ENCODE peak calls at places on chromosomes 13 and 19, in nine cellular contexts. Z is K562, E is ovary, A is glutamatergic neuron, W is NCI-H1436, O is NCI-H2081 treated with DMSO at 0.1 percent for 48 hours, B is fibroblast of mammary gland, C is left cardiac atrium, F is stomach. L is an unnamed sample.
A peak's percentile ranks its signal among the peaks of the same experiment; 100 is the strongest.

GRCh38 chr13:32610538-32610937 is 24.3 kb downstream of the PDS5B start:
- DNase-seq in W (no peak), E (no peak), O (no peak), F (no peak), C (no peak), Z (no peak), A (no peak), B (no peak), L (no peak)

GRCh38 chr19:33407716-33408115 is 34.2 kb downstream of the CEBPG start:
- DNase-seq in E (no peak), B (no peak), O (no peak), Z (no peak), A (peak; percentile 15), W (no peak), C (peak; percentile 17), F (no peak), L (no peak)

GRCh38 chr13:76792680-76793334 is 93.4 kb downstream of the KCTD12 start:
- DNase-seq in E (peak; percentile 18), B (peak; percentile 81), C (peak; percentile 23), Z (no peak), W (no peak), A (no peak), O (no peak), F (no peak), L (no peak)

GRCh38 chr13:108227651-108228272 is 9.6 kb downstream of the ABHD13 start:
- DNase-seq in C (no peak), O (no peak), B (peak; percentile 54), A (no peak), W (no peak), E (no peak), F (no peak), Z (peak; percentile 14), L (no peak)

GRCh38 chr19:45161715-45162463 is 1.1 kb upstream of the NKPD1 start:
- DNase-seq in A (peak; percentile 82), B (peak; percentile 28), O (no peak), F (peak; percentile 56), E (peak; percentile 29), C (no peak), W (no peak), Z (peak; percentile 49), L (no peak)

GRCh38 chr19:5281588-5281987 is 59.0 kb downstream of the PTPRS start:
- DNase-seq in A (no peak), O (no peak), W (no peak), Z (no peak), C (peak; percentile 77), E (peak; percentile 61), B (no peak), F (peak; percentile 27), L (peak; percentile 27)

GRCh38 chr13:39789451-39789850 is 134.0 kb downstream of the COG6 start:
- DNase-seq in B (no peak), A (no peak), F (no peak), W (no peak), O (no peak), C (no peak), E (no peak), Z (no peak), L (no peak)

GRCh38 chr13:30744056-30744684 is 8.8 kb downstream of the ALOX5AP start:
- DNase-seq in W (no peak), Z (peak; percentile 11), B (peak; percentile 58), O (no peak), C (peak; percentile 33), F (peak; percentile 56), A (no peak), E (peak; percentile 25), L (peak; percentile 80)

GRCh38 chr13:90055121-90055520 is 1292.4 kb upstream of the MIR17HG start:
- DNase-seq in C (no peak), B (peak; percentile 3), A (no peak), E (no peak), F (no peak), O (no peak), W (no peak), Z (no peak), L (no peak)

GRCh38 chr13:76148374-76148773 is 512.2 kb downstream of the LMO7 start:
- DNase-seq in E (no peak), W (no peak), B (no peak), A (no peak), Z (no peak), F (no peak), C (no peak), O (no peak), L (no peak)

GRCh38 chr19:42206871-42207755 is 10.4 kb downstream of the DEDD2 start:
- DNase-seq in W (no peak), E (no peak), F (no peak), B (peak; percentile 63), C (no peak), O (no peak), A (no peak), Z (peak; percentile 54), L (peak; percentile 54)

GRCh38 chr13:109390391-109390790 is 396.0 kb downstream of the IRS2 start:
- DNase-seq in O (no peak), B (no peak), W (no peak), A (no peak), E (no peak), C (no peak), Z (no peak), F (no peak), L (no peak)

GRCh38 chr13:32932376-32932775 is 83.8 kb upstream of the KL start:
- DNase-seq in Z (no peak), C (no peak), F (no peak), A (no peak), E (no peak), W (no peak), O (no peak), B (peak; percentile 20), L (no peak)

GRCh38 chr13:112781881-112782361 is 92.1 kb downstream of the ATP11A start:
- DNase-seq in A (no peak), B (no peak), F (peak; percentile 25), W (no peak), E (no peak), C (peak; percentile 67), O (no peak), Z (no peak), L (no peak)

GRCh38 chr19:46844067-46844489 is 6.6 kb downstream of the AP2S1 start:
- DNase-seq in A (no peak), E (no peak), W (no peak), F (no peak), O (no peak), C (no peak), B (peak; percentile 61), Z (peak; percentile 46), L (no peak)

GRCh38 chr13:37985281-37985680 is 115.7 kb upstream of the TRPC4 start:
- DNase-seq in E (no peak), A (no peak), O (no peak), B (no peak), W (no peak), F (no peak), C (no peak), Z (no peak), L (no peak)

GRCh38 chr13:31947105-31947504 is 84.5 kb upstream of the FRY start:
- DNase-seq in E (no peak), W (no peak), Z (no peak), F (no peak), A (no peak), O (no peak), B (no peak), C (no peak), L (no peak)